ENCODE peak calls at places on chromosomes 16 and 17, in five cellular contexts. A is fibroblast of lung, O is heart left ventricle, L is A549, X is brain microvascular endothelial cell. T is an unnamed sample.

GRCh38 chr16:70381604-70382342 is 35.1 kb downstream of the DDX19A start:
- DNase-seq in L (no peak), O (no peak), X (no peak), A (no peak), T (no peak)

GRCh38 chr17:80071116-80071980 is 30.0 kb upstream of the GAA start:
- DNase-seq in O (peak), X (no peak), A (peak), L (no peak), T (peak)

GRCh38 chr17:78124081-78124835 is 4.3 kb downstream of the TMC6 start:
- DNase-seq in L (no peak), A (no peak), O (no peak), X (no peak), T (no peak)

GRCh38 chr16:59665618-59666220 is 931.6 kb upstream of the GOT2 start:
- DNase-seq in O (no peak), L (no peak), X (no peak), A (no peak), T (no peak)

GRCh38 chr16:86949116-86949515 is 368.1 kb downstream of the C16orf95 start:
- DNase-seq in L (no peak), A (no peak), X (no peak), O (no peak), T (no peak)

GRCh38 chr16:69123894-69124293 is 8.5 kb downstream of the CHTF8 start:
- DNase-seq in X (peak), O (peak), A (peak), L (peak), T (peak)

GRCh38 chr17:13601776-13602551 is at the start of gene HS3ST3A1:
- DNase-seq in O (peak), L (no peak), X (peak), A (peak), T (peak)

GRCh38 chr17:45787044-45787443 is 2.9 kb downstream of the CRHR1 start:
- DNase-seq in O (no peak), A (no peak), X (no peak), L (no peak), T (no peak)

GRCh38 chr17:50238594-50239287 is 35.5 kb upstream of the TMEM92 start:
- DNase-seq in A (peak), X (peak), L (no peak), O (no peak), T (peak)

GRCh38 chr16:86928517-86929148 is 350.3 kb downstream of the FOXL1 start:
- DNase-seq in A (no peak), O (no peak), X (peak), L (no peak), T (peak)

GRCh38 chr16:89315791-89316581 is 98.5 kb downstream of the ZNF778 start:
- DNase-seq in O (peak), A (peak), X (peak), L (no peak), T (peak)

GRCh38 chr16:11034005-11034404 is 89.6 kb downstream of the CLEC16A start:
- DNase-seq in X (no peak), L (no peak), O (no peak), A (peak), T (no peak)

GRCh38 chr16:660459-661183 is 7.3 kb upstream of the RHOT2 start:
- DNase-seq in A (peak), L (peak), O (peak), X (peak), T (peak)

GRCh38 chr16:84924339-84925091 is 86.8 kb downstream of the ZDHHC7 start:
- DNase-seq in A (no peak), L (no peak), O (peak), X (no peak), T (peak)

GRCh38 chr16:2716948-2717347 is 3.1 kb downstream of the PRSS27 start:
- DNase-seq in A (no peak), L (no peak), X (no peak), O (no peak), T (no peak)

GRCh38 chr16:2719328-2720062 is 529 bp downstream of the PRSS27 start:
- DNase-seq in L (no peak), X (no peak), O (no peak), A (no peak), T (no peak)

GRCh38 chr16:2720719-2721633 is 952 bp upstream of the PRSS27 start:
- DNase-seq in A (peak), O (peak), L (peak), X (peak), T (peak)

GRCh38 chr16:2717360-2718263 is 2.4 kb downstream of the PRSS27 start:
- DNase-seq in O (no peak), A (no peak), L (no peak), X (no peak), T (no peak)

DNA sequence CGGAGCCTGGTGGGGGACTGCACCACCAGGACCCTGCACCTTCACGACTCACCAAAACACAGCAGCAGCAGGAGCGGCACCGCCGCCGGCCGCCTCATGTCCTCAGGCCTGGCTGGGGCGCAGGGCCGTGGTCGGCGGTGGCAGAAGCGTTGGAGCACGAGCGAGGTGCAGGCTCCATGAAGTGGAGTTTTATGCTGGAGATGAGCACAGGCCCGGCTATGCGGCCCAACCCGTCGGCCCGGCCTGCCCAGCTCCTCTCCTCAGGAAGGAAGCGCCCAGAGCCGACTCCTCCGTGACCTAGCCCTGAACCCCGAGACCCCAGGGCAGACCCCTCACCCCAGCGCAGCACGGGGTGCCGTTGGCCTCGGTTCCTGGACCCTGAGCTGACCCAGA is at the start of gene PRSS27:
- DNase-seq in A (no peak), L (no peak), O (no peak), X (no peak), T (no peak)
- H3K27ac ChIP-seq in A (peak), L (peak), O (peak), X (no peak), T (peak)

DNA sequence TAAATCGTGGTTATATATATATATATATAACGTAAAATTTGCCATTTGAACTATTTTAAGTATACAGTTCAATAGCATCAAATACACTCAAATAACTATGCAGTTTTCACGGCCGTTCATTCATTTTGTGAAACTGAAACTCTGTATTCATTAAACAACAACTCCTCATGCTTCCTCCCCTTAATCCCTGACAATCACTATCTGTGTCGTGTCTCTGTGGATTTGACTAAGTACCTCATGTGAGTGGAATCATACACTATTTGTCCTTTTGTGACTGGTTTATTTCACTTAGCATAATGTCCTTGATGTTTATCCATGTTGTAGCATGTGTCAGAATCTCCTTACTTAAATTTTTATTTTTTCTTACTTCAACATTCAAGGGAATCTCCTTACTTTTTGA is 2.8 kb downstream of the CCL23 start:
- DNase-seq in A (no peak), X (no peak), L (no peak), O (no peak), T (no peak)
- H3K27ac ChIP-seq in A (no peak), X (no peak), L (no peak), O (no peak), T (no peak)

GRCh38 chr17:4877089-4877488 is 22.2 kb upstream of the C17orf107 start:
- DNase-seq in X (no peak), L (no peak), A (no peak), O (no peak), T (no peak)
- H3K27ac ChIP-seq in X (no peak), L (no peak), A (no peak), O (no peak), T (no peak)

DNA sequence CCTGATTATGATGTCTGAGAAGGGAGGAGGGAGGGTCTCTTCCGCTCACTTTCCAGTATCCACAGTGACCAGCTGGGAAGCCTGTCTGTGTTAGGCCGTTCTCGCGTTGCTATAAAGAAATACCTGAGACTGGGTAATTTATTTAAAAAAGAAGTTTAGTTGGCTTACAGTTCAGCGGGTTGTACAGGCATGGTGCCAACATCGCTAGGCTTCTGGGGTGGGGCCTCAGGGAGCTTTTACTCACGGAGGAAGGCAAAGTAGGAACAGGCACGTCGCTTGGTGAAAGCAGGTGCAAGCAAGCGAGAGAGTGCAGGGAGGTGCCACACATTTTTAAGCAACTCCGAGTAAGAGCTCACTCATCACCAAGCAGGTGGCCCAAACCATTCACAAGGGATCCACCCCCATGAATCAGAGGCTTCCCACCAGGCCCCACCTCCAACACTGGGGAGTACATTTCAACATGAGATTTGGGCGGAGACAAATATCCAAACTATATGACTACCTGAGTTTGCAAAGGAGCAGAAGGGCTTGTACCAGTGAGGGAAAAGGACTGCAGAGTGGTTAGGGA is 137.5 kb downstream of the CCDC182 start:
- DNase-seq in A (no peak), L (no peak), O (no peak), X (no peak), T (no peak)
- H3K27ac ChIP-seq in A (no peak), L (no peak), O (no peak), X (no peak), T (no peak)

T was measured in cardiac muscle cell.